ENCODE peak calls at places on chromosomes 13 and 19, in ten cellular contexts. One of them, this sample, is unnamed.

GRCh38 chr19:3039125-3039524 is 10.0 kb upstream of the TLE2 start:
- ATAC-seq in left cardiac atrium: no peak
- ATAC-seq in activated T-cell treated with anti-CD3 and anti-CD28 coated beads, Interleukin-2, amount 50 U/mL, for 4 hours: no peak
- ATAC-seq in activated naive CD8-positive, alpha-beta T cell treated with anti-CD3 and anti-CD28 coated beads, Interleukin-2, amount 10 ng/mL, durations not matched to agents 7 days and 5 days: no peak
- ATAC-seq in CD4-positive, alpha-beta T cell: no peak
- ATAC-seq in activated T-helper 17 cell treated with anti-CD3 and anti-CD28 coated beads, Interleukin-2, amount 50 U/mL, for 72 hours: no peak
- ATAC-seq in right cardiac atrium: no peak
- ATAC-seq in aorta: no peak
- ATAC-seq in sciatic nerve: no peak
- ATAC-seq in left lung: no peak
- ATAC-seq in this sample: no peak

GRCh38 chr19:4338441-4339350 is at the start of gene STAP2:
- ATAC-seq in left cardiac atrium: no peak
- ATAC-seq in activated T-helper 17 cell treated with anti-CD3 and anti-CD28 coated beads, Interleukin-2, amount 50 U/mL, for 72 hours: no peak
- ATAC-seq in activated naive CD8-positive, alpha-beta T cell treated with anti-CD3 and anti-CD28 coated beads, Interleukin-2, amount 10 ng/mL, durations not matched to agents 7 days and 5 days: no peak
- ATAC-seq in sciatic nerve: no peak
- ATAC-seq in left lung: peak
- ATAC-seq in activated T-cell treated with anti-CD3 and anti-CD28 coated beads, Interleukin-2, amount 50 U/mL, for 4 hours: no peak
- ATAC-seq in right cardiac atrium: no peak
- ATAC-seq in aorta: no peak
- ATAC-seq in CD4-positive, alpha-beta T cell: no peak
- ATAC-seq in this sample: peak

GRCh38 chr19:29273000-29273691 is 60.2 kb upstream of the UQCRFS1 start:
- ATAC-seq in right cardiac atrium: no peak
- ATAC-seq in sciatic nerve: no peak
- ATAC-seq in CD4-positive, alpha-beta T cell: no peak
- ATAC-seq in activated naive CD8-positive, alpha-beta T cell treated with anti-CD3 and anti-CD28 coated beads, Interleukin-2, amount 10 ng/mL, durations not matched to agents 7 days and 5 days: no peak
- ATAC-seq in left lung: no peak
- ATAC-seq in activated T-cell treated with anti-CD3 and anti-CD28 coated beads, Interleukin-2, amount 50 U/mL, for 4 hours: no peak
- ATAC-seq in left cardiac atrium: no peak
- ATAC-seq in aorta: no peak
- ATAC-seq in activated T-helper 17 cell treated with anti-CD3 and anti-CD28 coated beads, Interleukin-2, amount 50 U/mL, for 72 hours: no peak
- ATAC-seq in this sample: no peak

GRCh38 chr13:100533588-100534041 is 55.0 kb downstream of the GGACT start:
- ATAC-seq in left lung: peak
- ATAC-seq in activated naive CD8-positive, alpha-beta T cell treated with anti-CD3 and anti-CD28 coated beads, Interleukin-2, amount 10 ng/mL, durations not matched to agents 7 days and 5 days: no peak
- ATAC-seq in activated T-cell treated with anti-CD3 and anti-CD28 coated beads, Interleukin-2, amount 50 U/mL, for 4 hours: no peak
- ATAC-seq in aorta: no peak
- ATAC-seq in right cardiac atrium: no peak
- ATAC-seq in activated T-helper 17 cell treated with anti-CD3 and anti-CD28 coated beads, Interleukin-2, amount 50 U/mL, for 72 hours: no peak
- ATAC-seq in sciatic nerve: no peak
- ATAC-seq in CD4-positive, alpha-beta T cell: no peak
- ATAC-seq in left cardiac atrium: no peak
- ATAC-seq in this sample: no peak

GRCh38 chr13:31427151-31427867 is 227.5 kb downstream of the B3GLCT start:
- ATAC-seq in activated T-helper 17 cell treated with anti-CD3 and anti-CD28 coated beads, Interleukin-2, amount 50 U/mL, for 72 hours: no peak
- ATAC-seq in left lung: no peak
- ATAC-seq in left cardiac atrium: no peak
- ATAC-seq in sciatic nerve: no peak
- ATAC-seq in right cardiac atrium: no peak
- ATAC-seq in activated naive CD8-positive, alpha-beta T cell treated with anti-CD3 and anti-CD28 coated beads, Interleukin-2, amount 10 ng/mL, durations not matched to agents 7 days and 5 days: no peak
- ATAC-seq in activated T-cell treated with anti-CD3 and anti-CD28 coated beads, Interleukin-2, amount 50 U/mL, for 4 hours: no peak
- ATAC-seq in CD4-positive, alpha-beta T cell: no peak
- ATAC-seq in aorta: no peak
- ATAC-seq in this sample: no peak

GRCh38 chr13:79246575-79246949 is 159.5 kb downstream of the RBM26 start:
- ATAC-seq in activated T-cell treated with anti-CD3 and anti-CD28 coated beads, Interleukin-2, amount 50 U/mL, for 4 hours: no peak
- ATAC-seq in aorta: no peak
- ATAC-seq in activated naive CD8-positive, alpha-beta T cell treated with anti-CD3 and anti-CD28 coated beads, Interleukin-2, amount 10 ng/mL, durations not matched to agents 7 days and 5 days: no peak
- ATAC-seq in sciatic nerve: no peak
- ATAC-seq in CD4-positive, alpha-beta T cell: no peak
- ATAC-seq in left lung: no peak
- ATAC-seq in left cardiac atrium: no peak
- ATAC-seq in activated T-helper 17 cell treated with anti-CD3 and anti-CD28 coated beads, Interleukin-2, amount 50 U/mL, for 72 hours: no peak
- ATAC-seq in right cardiac atrium: no peak
- ATAC-seq in this sample: no peak

GRCh38 chr19:5125797-5126497 is 157.0 kb downstream of the KDM4B start:
- ATAC-seq in activated T-cell treated with anti-CD3 and anti-CD28 coated beads, Interleukin-2, amount 50 U/mL, for 4 hours: no peak
- ATAC-seq in right cardiac atrium: no peak
- ATAC-seq in sciatic nerve: no peak
- ATAC-seq in CD4-positive, alpha-beta T cell: no peak
- ATAC-seq in activated T-helper 17 cell treated with anti-CD3 and anti-CD28 coated beads, Interleukin-2, amount 50 U/mL, for 72 hours: no peak
- ATAC-seq in left cardiac atrium: no peak
- ATAC-seq in aorta: no peak
- ATAC-seq in activated naive CD8-positive, alpha-beta T cell treated with anti-CD3 and anti-CD28 coated beads, Interleukin-2, amount 10 ng/mL, durations not matched to agents 7 days and 5 days: no peak
- ATAC-seq in left lung: no peak
- ATAC-seq in this sample: no peak

GRCh38 chr19:14089662-14090508 is 666 bp downstream of the SAMD1 start:
- ATAC-seq in aorta: no peak
- ATAC-seq in right cardiac atrium: peak
- ATAC-seq in activated T-helper 17 cell treated with anti-CD3 and anti-CD28 coated beads, Interleukin-2, amount 50 U/mL, for 72 hours: peak
- ATAC-seq in activated T-cell treated with anti-CD3 and anti-CD28 coated beads, Interleukin-2, amount 50 U/mL, for 4 hours: peak
- ATAC-seq in left cardiac atrium: peak
- ATAC-seq in activated naive CD8-positive, alpha-beta T cell treated with anti-CD3 and anti-CD28 coated beads, Interleukin-2, amount 10 ng/mL, durations not matched to agents 7 days and 5 days: peak
- ATAC-seq in left lung: peak
- ATAC-seq in sciatic nerve: no peak
- ATAC-seq in CD4-positive, alpha-beta T cell: peak
- ATAC-seq in this sample: peak

GRCh38 chr13:38415233-38415632 is 65.6 kb downstream of the UFM1 start:
- ATAC-seq in left cardiac atrium: peak
- ATAC-seq in right cardiac atrium: peak
- ATAC-seq in activated naive CD8-positive, alpha-beta T cell treated with anti-CD3 and anti-CD28 coated beads, Interleukin-2, amount 10 ng/mL, durations not matched to agents 7 days and 5 days: peak
- ATAC-seq in aorta: no peak
- ATAC-seq in sciatic nerve: no peak
- ATAC-seq in activated T-helper 17 cell treated with anti-CD3 and anti-CD28 coated beads, Interleukin-2, amount 50 U/mL, for 72 hours: peak
- ATAC-seq in CD4-positive, alpha-beta T cell: peak
- ATAC-seq in left lung: peak
- ATAC-seq in activated T-cell treated with anti-CD3 and anti-CD28 coated beads, Interleukin-2, amount 50 U/mL, for 4 hours: peak
- ATAC-seq in this sample: peak

GRCh38 chr13:47289578-47289977 is 392.7 kb upstream of the HTR2A start:
- ATAC-seq in sciatic nerve: no peak
- ATAC-seq in activated T-cell treated with anti-CD3 and anti-CD28 coated beads, Interleukin-2, amount 50 U/mL, for 4 hours: no peak
- ATAC-seq in CD4-positive, alpha-beta T cell: no peak
- ATAC-seq in right cardiac atrium: no peak
- ATAC-seq in left lung: no peak
- ATAC-seq in activated naive CD8-positive, alpha-beta T cell treated with anti-CD3 and anti-CD28 coated beads, Interleukin-2, amount 10 ng/mL, durations not matched to agents 7 days and 5 days: no peak
- ATAC-seq in left cardiac atrium: no peak
- ATAC-seq in activated T-helper 17 cell treated with anti-CD3 and anti-CD28 coated beads, Interleukin-2, amount 50 U/mL, for 72 hours: no peak
- ATAC-seq in aorta: no peak
- ATAC-seq in this sample: peak

GRCh38 chr19:11171144-11171543 is 15.6 kb upstream of the SPC24 start:
- ATAC-seq in right cardiac atrium: no peak
- ATAC-seq in activated T-helper 17 cell treated with anti-CD3 and anti-CD28 coated beads, Interleukin-2, amount 50 U/mL, for 72 hours: no peak
- ATAC-seq in activated T-cell treated with anti-CD3 and anti-CD28 coated beads, Interleukin-2, amount 50 U/mL, for 4 hours: no peak
- ATAC-seq in CD4-positive, alpha-beta T cell: no peak
- ATAC-seq in left cardiac atrium: no peak
- ATAC-seq in aorta: no peak
- ATAC-seq in left lung: no peak
- ATAC-seq in activated naive CD8-positive, alpha-beta T cell treated with anti-CD3 and anti-CD28 coated beads, Interleukin-2, amount 10 ng/mL, durations not matched to agents 7 days and 5 days: no peak
- ATAC-seq in sciatic nerve: no peak
- ATAC-seq in this sample: no peak

GRCh38 chr19:35755550-35756371 is 1.1 kb downstream of the HSPB6 start:
- ATAC-seq in aorta: peak
- ATAC-seq in right cardiac atrium: peak
- ATAC-seq in sciatic nerve: peak
- ATAC-seq in CD4-positive, alpha-beta T cell: peak
- ATAC-seq in activated naive CD8-positive, alpha-beta T cell treated with anti-CD3 and anti-CD28 coated beads, Interleukin-2, amount 10 ng/mL, durations not matched to agents 7 days and 5 days: no peak
- ATAC-seq in left cardiac atrium: peak
- ATAC-seq in left lung: peak
- ATAC-seq in activated T-helper 17 cell treated with anti-CD3 and anti-CD28 coated beads, Interleukin-2, amount 50 U/mL, for 72 hours: no peak
- ATAC-seq in activated T-cell treated with anti-CD3 and anti-CD28 coated beads, Interleukin-2, amount 50 U/mL, for 4 hours: no peak
- ATAC-seq in this sample: peak

GRCh38 chr19:43367822-43368221 is 14.3 kb downstream of the CD177 start:
- ATAC-seq in activated naive CD8-positive, alpha-beta T cell treated with anti-CD3 and anti-CD28 coated beads, Interleukin-2, amount 10 ng/mL, durations not matched to agents 7 days and 5 days: no peak
- ATAC-seq in aorta: no peak
- ATAC-seq in sciatic nerve: no peak
- ATAC-seq in left cardiac atrium: no peak
- ATAC-seq in right cardiac atrium: no peak
- ATAC-seq in activated T-helper 17 cell treated with anti-CD3 and anti-CD28 coated beads, Interleukin-2, amount 50 U/mL, for 72 hours: no peak
- ATAC-seq in CD4-positive, alpha-beta T cell: no peak
- ATAC-seq in left lung: no peak
- ATAC-seq in activated T-cell treated with anti-CD3 and anti-CD28 coated beads, Interleukin-2, amount 50 U/mL, for 4 hours: no peak
- ATAC-seq in this sample: no peak

GRCh38 chr13:44386932-44387556 is 13.4 kb downstream of the SERP2 start:
- ATAC-seq in sciatic nerve: no peak
- ATAC-seq in activated T-cell treated with anti-CD3 and anti-CD28 coated beads, Interleukin-2, amount 50 U/mL, for 4 hours: no peak
- ATAC-seq in aorta: no peak
- ATAC-seq in left lung: peak
- ATAC-seq in right cardiac atrium: no peak
- ATAC-seq in activated naive CD8-positive, alpha-beta T cell treated with anti-CD3 and anti-CD28 coated beads, Interleukin-2, amount 10 ng/mL, durations not matched to agents 7 days and 5 days: no peak
- ATAC-seq in left cardiac atrium: no peak
- ATAC-seq in activated T-helper 17 cell treated with anti-CD3 and anti-CD28 coated beads, Interleukin-2, amount 50 U/mL, for 72 hours: no peak
- ATAC-seq in CD4-positive, alpha-beta T cell: no peak
- ATAC-seq in this sample: no peak

GRCh38 chr13:29918845-29919244 is 68.4 kb upstream of the UBL3 start:
- ATAC-seq in activated T-helper 17 cell treated with anti-CD3 and anti-CD28 coated beads, Interleukin-2, amount 50 U/mL, for 72 hours: no peak
- ATAC-seq in activated naive CD8-positive, alpha-beta T cell treated with anti-CD3 and anti-CD28 coated beads, Interleukin-2, amount 10 ng/mL, durations not matched to agents 7 days and 5 days: no peak
- ATAC-seq in left lung: no peak
- ATAC-seq in aorta: no peak
- ATAC-seq in left cardiac atrium: no peak
- ATAC-seq in CD4-positive, alpha-beta T cell: no peak
- ATAC-seq in activated T-cell treated with anti-CD3 and anti-CD28 coated beads, Interleukin-2, amount 50 U/mL, for 4 hours: no peak
- ATAC-seq in sciatic nerve: no peak
- ATAC-seq in right cardiac atrium: no peak
- ATAC-seq in this sample: peak